ENCODE peak calls at places on chromosomes 6 and 20, in nine cellular contexts. H is activated CD4-positive, alpha-beta T cell treated with anti-CD3 and anti-CD28 coated beads for 36 hours; G is fibroblast of villous mesenchyme; B is stimulated activated naive CD8-positive, alpha-beta T cell treated with anti-CD3 and anti-CD28 coated beads, Interleukin-15, Interleukin-2, amounts not matched to agents 100 U/mL and 50 U/mL, for 24 hours; X is GDM1; U is memory B cell; Q is activated naive CD8-positive, alpha-beta T cell treated with anti-CD3 and anti-CD28 coated beads, Interleukin-2, amount 10 ng/mL, durations not matched to agents 7 days and 5 days; C is PC-9; S is cortex of kidney. K is an unnamed sample.

GRCh38 chr20:38214256-38214870 is 46.2 kb downstream of the KIAA1755 start:
- DNase-seq in H (no peak), G (no peak), B (no peak), X (no peak), U (no peak), Q (no peak), C (no peak), S (no peak), K (no peak)

GRCh38 chr6:24078200-24078599 is 47.8 kb upstream of the NRSN1 start:
- DNase-seq in H (no peak), G (peak), B (no peak), X (no peak), U (no peak), Q (no peak), C (no peak), S (no peak), K (no peak)

GRCh38 chr6:141988954-141989705 is 143.6 kb upstream of the GJE1 start:
- DNase-seq in H (peak), G (peak), B (peak), X (no peak), U (no peak), Q (no peak), C (peak), S (no peak), K (no peak)

GRCh38 chr6:44342489-44342888 is at the start of gene SPATS1:
- DNase-seq in H (peak), G (no peak), B (peak), X (no peak), U (no peak), Q (peak), C (no peak), S (no peak), K (no peak)

GRCh38 chr20:8357703-8358102 is 225.6 kb downstream of the PLCB1 start:
- DNase-seq in H (no peak), G (peak), B (no peak), X (no peak), U (no peak), Q (no peak), C (no peak), S (no peak), K (no peak)

GRCh38 chr20:23039885-23040508 is 4.9 kb downstream of the SSTR4 start:
- DNase-seq in H (no peak), G (no peak), B (no peak), X (no peak), U (no peak), Q (no peak), C (no peak), S (no peak), K (no peak)

GRCh38 chr20:55155360-55155759 is 680.0 kb downstream of the DOK5 start:
- DNase-seq in H (no peak), G (no peak), B (no peak), X (no peak), U (no peak), Q (no peak), C (no peak), S (no peak), K (no peak)

GRCh38 chr6:117601811-117602150 is 530 bp downstream of the GOPC start:
- DNase-seq in H (peak), G (no peak), B (peak), X (no peak), U (no peak), Q (peak), C (no peak), S (no peak), K (no peak)

GRCh38 chr6:76003115-76003514 is 69.3 kb downstream of the IMPG1 start:
- DNase-seq in H (no peak), G (no peak), B (no peak), X (no peak), U (no peak), Q (no peak), C (no peak), S (no peak), K (no peak)

GRCh38 chr20:25214416-25214770 is 18.9 kb downstream of the ENTPD6 start:
- DNase-seq in H (no peak), G (no peak), B (no peak), X (no peak), U (no peak), Q (no peak), C (no peak), S (no peak), K (no peak)

GRCh38 chr20:38725959-38726848 is 1.9 kb downstream of the SLC32A1 start:
- DNase-seq in H (peak), G (peak), B (peak), X (no peak), U (peak), Q (peak), C (peak), S (no peak), K (no peak)

GRCh38 chr6:108735310-108735990 is 112.8 kb upstream of the ARMC2 start:
- DNase-seq in H (no peak), G (no peak), B (no peak), X (no peak), U (no peak), Q (no peak), C (peak), S (no peak), K (no peak)

GRCh38 chr6:12182676-12183075 is 107.5 kb upstream of the EDN1 start:
- DNase-seq in H (peak), G (peak), B (no peak), X (no peak), U (no peak), Q (no peak), C (peak), S (no peak), K (no peak)

GRCh38 chr6:106800379-106800778 is 171.0 kb downstream of the QRSL1 start:
- DNase-seq in H (no peak), G (no peak), B (no peak), X (no peak), U (no peak), Q (no peak), C (no peak), S (no peak), K (no peak)

GRCh38 chr20:14710941-14711340 is 373.5 kb upstream of the FLRT3 start:
- DNase-seq in H (no peak), G (no peak), B (no peak), X (no peak), U (no peak), Q (no peak), C (no peak), S (no peak), K (no peak)

GRCh38 chr20:59787186-59787890 is 146.1 kb downstream of the SYCP2 start:
- DNase-seq in H (no peak), G (no peak), B (no peak), X (no peak), U (no peak), Q (no peak), C (no peak), S (no peak), K (no peak)

GRCh38 chr6:20702366-20702765 is 168.1 kb downstream of the CDKAL1 start:
- DNase-seq in H (no peak), G (no peak), B (no peak), X (no peak), U (no peak), Q (no peak), C (no peak), S (no peak), K (no peak)

GRCh38 chr20:14093652-14094051 is 98.3 kb downstream of the MACROD2 start:
- DNase-seq in H (no peak), G (no peak), B (no peak), X (no peak), U (no peak), Q (no peak), C (no peak), S (no peak), K (no peak)

GRCh38 chr6:34151321-34152041 is 5.6 kb upstream of the GRM4 start:
- DNase-seq in H (no peak), G (no peak), B (no peak), X (no peak), U (no peak), Q (no peak), C (no peak), S (no peak), K (no peak)

GRCh38 chr20:63833776-63834544 is 2.9 kb upstream of the ZBTB46 start:
- DNase-seq in H (no peak), G (peak), B (no peak), X (no peak), U (no peak), Q (no peak), C (no peak), S (no peak), K (no peak)

GRCh38 chr6:116389357-116389756 is 18.6 kb downstream of the DSE start:
- DNase-seq in H (no peak), G (no peak), B (no peak), X (no peak), U (no peak), Q (no peak), C (no peak), S (no peak), K (no peak)